ENCODE peak calls at places on chromosomes 12 and 14, in six cellular contexts. R is endothelial cell of umbilical vein, J is A549, W is GM12878, E is HepG2, S is K562. P is an unnamed sample.

GRCh38 chr12:68761901-68762630 is 16.1 kb downstream of the SLC35E3 start:
- DNase-seq in J (no peak), E (no peak), S (no peak), W (no peak), R (no peak), P (no peak)

GRCh38 chr12:2976581-2976996 is 17.4 kb downstream of the TEAD4 start:
- DNase-seq in S (peak; percentile 62), J (no peak), R (no peak), E (no peak), W (no peak), P (no peak)

GRCh38 chr14:53956427-53957201 is at the start of gene BMP4:
- DNase-seq in S (peak; percentile 32), E (peak; percentile 82), R (peak; percentile 86), W (no peak), J (peak; percentile 59), P (no peak)

GRCh38 chr12:63034601-63035000 is 99.7 kb upstream of the PPM1H start:
- DNase-seq in W (no peak), R (no peak), J (no peak), E (no peak), S (no peak), P (no peak)

GRCh38 chr12:57233357-57234232 is 4.1 kb downstream of the SHMT2 start:
- DNase-seq in R (no peak), S (no peak), E (no peak), W (no peak), J (no peak), P (no peak)

GRCh38 chr14:63938198-63939005 is 85.6 kb downstream of the SYNE2 start:
- DNase-seq in E (no peak), R (no peak), W (peak; percentile 56), J (no peak), S (no peak), P (no peak)

GRCh38 chr12:52630104-52630500 is 11.7 kb upstream of the KRT73 start:
- DNase-seq in R (no peak), E (no peak), W (no peak), S (no peak), J (no peak), P (no peak)

GRCh38 chr14:91154851-91155625 is 41.2 kb downstream of the DGLUCY start:
- DNase-seq in W (no peak), R (peak; percentile 88), E (no peak), S (peak; percentile 40), J (peak; percentile 30), P (peak; percentile 61)

GRCh38 chr12:52054231-52054837 is 3.1 kb downstream of the NR4A1 start:
- DNase-seq in J (peak; percentile 68), S (no peak), E (no peak), R (no peak), W (no peak), P (no peak)

GRCh38 chr12:86275356-86275755 is 19.2 kb upstream of the MGAT4C start:
- DNase-seq in R (no peak), S (no peak), W (no peak), E (no peak), J (no peak), P (no peak)

GRCh38 chr12:113935459-113935858 is 30.7 kb downstream of the RBM19 start:
- DNase-seq in S (no peak), E (no peak), W (no peak), J (no peak), R (peak; percentile 68), P (no peak)

GRCh38 chr12:117333331-117334000 is 28.0 kb downstream of the NOS1 start:
- DNase-seq in R (no peak), S (no peak), W (no peak), E (no peak), J (no peak), P (peak; percentile 79)

GRCh38 chr12:122984612-122985358 is 4.3 kb downstream of the ARL6IP4 start:
- DNase-seq in S (no peak), R (no peak), W (no peak), J (no peak), E (peak; percentile 81), P (no peak)

GRCh38 chr12:130762319-130762675 is 46.2 kb upstream of the RIMBP2 start:
- DNase-seq in S (no peak), W (no peak), E (no peak), J (no peak), R (no peak), P (no peak)

GRCh38 chr12:53288322-53288721 is 7.0 kb upstream of the PFDN5 start:
- DNase-seq in S (no peak), E (no peak), W (no peak), R (no peak), J (no peak), P (no peak)

GRCh38 chr14:90551070-90551704 is 154.4 kb downstream of the CALM1 start:
- DNase-seq in S (no peak), J (no peak), W (no peak), R (no peak), E (no peak), P (no peak)

GRCh38 chr14:77303417-77304156 is 17.1 kb downstream of the POMT2 start:
- DNase-seq in S (peak; percentile 22), E (peak; percentile 89), R (peak; percentile 96), J (peak; percentile 93), W (no peak), P (peak; percentile 52)

GRCh38 chr14:81981311-81981675 is 447.6 kb upstream of the SEL1L start:
- DNase-seq in S (no peak), W (no peak), R (no peak), E (no peak), J (no peak), P (no peak)

GRCh38 chr12:5665615-5666014 is 233.7 kb downstream of the NTF3 start:
- DNase-seq in E (no peak), S (no peak), R (no peak), J (no peak), W (no peak), P (no peak)

GRCh38 chr14:101105045-101105444 is 201.5 kb upstream of the RTL1 start:
- DNase-seq in W (no peak), S (no peak), E (no peak), R (no peak), J (no peak), P (no peak)

GRCh38 chr12:52355181-52355580 is 12.1 kb downstream of the KRT85 start:
- DNase-seq in R (no peak), J (no peak), W (no peak), E (no peak), S (no peak), P (no peak)

GRCh38 chr12:52228931-52229330 is 4.1 kb upstream of the KRT7 start:
- DNase-seq in W (no peak), J (no peak), S (no peak), R (no peak), E (no peak), P (no peak)

GRCh38 chr14:77615231-77616132 is 955 bp downstream of the SPTLC2 start:
- DNase-seq in R (peak; percentile 63), W (no peak), J (no peak), S (no peak), E (no peak), P (peak; percentile 53)

GRCh38 chr14:93765970-93766369 is 22.3 kb downstream of the PRIMA1 start:
- DNase-seq in J (no peak), W (no peak), S (no peak), R (no peak), E (no peak), P (no peak)

GRCh38 chr14:93759781-93760307 is 28.4 kb downstream of the PRIMA1 start:
- DNase-seq in R (no peak), J (no peak), W (no peak), S (no peak), E (no peak), P (no peak)

GRCh38 chr14:93765032-93765626 is 23.2 kb downstream of the PRIMA1 start:
- DNase-seq in W (no peak), S (no peak), E (no peak), J (no peak), R (no peak), P (no peak)

GRCh38 chr14:93764211-93764659 is 24.1 kb downstream of the PRIMA1 start:
- DNase-seq in R (no peak), E (no peak), W (no peak), J (no peak), S (no peak), P (no peak)
- TF ChIP-seq MYC in R (no peak), E (no peak), W (no peak), J (no peak), S (no peak), P (no peak)

DNA sequence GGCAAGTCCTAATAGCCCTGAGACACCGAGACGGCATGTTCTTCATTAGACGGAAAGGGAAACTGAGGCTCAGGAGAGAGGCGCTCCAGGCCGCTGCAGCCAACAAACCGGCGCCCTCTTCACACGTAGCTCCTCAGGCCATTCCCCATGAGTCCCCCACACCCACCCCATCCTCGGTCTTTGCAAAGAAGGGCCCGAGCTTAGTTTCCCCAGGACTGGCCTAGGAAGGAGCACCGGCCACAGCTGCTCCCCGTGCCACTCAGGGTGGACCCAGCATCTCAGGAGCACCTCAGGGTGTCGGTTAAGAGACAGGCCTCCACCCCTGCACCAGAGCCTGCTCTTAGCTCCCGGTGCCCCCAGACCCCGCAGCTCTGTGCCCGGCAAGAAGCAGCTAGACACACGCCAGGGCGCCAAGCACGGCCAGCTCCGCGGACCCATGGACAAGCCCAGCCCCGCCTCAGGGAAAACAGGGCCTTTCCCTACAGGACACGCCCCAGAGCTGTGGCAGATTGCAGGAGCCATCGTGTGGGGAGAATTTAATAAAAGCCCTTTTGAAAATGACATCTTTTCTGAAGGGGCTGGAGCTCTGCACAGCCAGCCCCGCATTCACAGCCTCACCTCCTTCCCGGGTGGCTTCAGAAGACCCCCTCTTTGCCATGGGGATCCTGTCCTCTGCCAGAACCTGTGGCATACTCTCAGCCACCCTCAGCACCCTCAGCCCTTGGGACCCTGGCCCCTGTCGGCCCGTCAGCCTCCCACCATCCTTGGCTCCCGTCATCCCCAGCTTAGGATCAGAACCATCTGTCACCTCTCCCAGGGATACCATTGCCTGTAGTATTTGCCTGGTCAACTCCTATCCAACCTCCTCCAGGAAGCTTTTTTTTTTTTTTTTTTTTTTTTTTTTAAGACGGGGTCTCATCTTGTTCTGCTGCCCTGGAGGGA is 59.7 kb downstream of the LGMN start:
- DNase-seq in R (no peak), J (no peak), E (no peak), W (no peak), S (no peak), P (no peak)
- H3K4me3 ChIP-seq in R (no peak overlapping the region), J (no peak overlapping the region), E (no peak overlapping the region), W (no peak overlapping the region), S (no peak overlapping the region), P (no peak overlapping the region)

DNA sequence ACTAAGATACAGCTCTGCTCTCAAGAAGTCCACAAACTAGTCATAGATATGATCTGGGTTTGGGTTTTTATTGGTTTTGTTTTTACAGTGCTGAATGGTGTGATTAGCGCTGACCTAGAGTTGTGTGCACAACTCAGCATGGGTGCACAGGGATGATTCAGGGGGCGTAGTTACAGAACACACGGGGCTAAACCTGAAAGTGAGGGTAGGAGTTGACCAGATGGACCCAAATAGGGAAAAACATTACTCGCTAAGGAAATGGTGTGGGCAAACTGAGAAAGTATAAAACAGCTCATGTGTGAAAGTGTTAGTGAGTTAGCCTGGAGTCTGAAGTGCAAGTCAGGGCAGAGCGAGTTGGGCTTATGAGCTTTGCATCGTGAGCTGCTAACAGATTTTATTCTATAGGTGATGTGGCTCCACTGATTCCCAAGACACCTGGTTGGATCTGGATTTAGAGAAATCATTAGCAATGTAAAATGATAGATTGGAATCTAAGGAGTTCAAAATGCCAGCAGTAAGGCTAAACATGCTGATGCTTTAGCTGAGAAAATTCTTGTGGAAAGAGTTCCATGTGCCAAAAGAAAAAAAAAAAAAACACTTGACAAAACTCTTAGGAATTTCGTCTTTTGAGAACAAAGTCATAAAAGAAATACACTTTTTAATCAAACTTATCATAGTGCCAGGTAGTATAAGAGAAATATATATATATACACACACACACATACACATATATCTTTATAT is 134.9 kb downstream of the SLC5A8 start:
- DNase-seq in J (no peak), W (no peak), S (no peak), R (no peak), E (no peak), P (no peak)
- TF ChIP-seq MYC in J (no peak), W (no peak), S (no peak), R (no peak), E (no peak), P (no peak)

GRCh38 chr14:31421200-31421599 is 850 bp upstream of the HEATR5A start:
- DNase-seq in J (no peak), S (no peak), W (no peak), R (no peak), E (peak; percentile 26), P (no peak)
- H3K4me3 ChIP-seq in J (peak overlapping the region; percentile 95), S (peak overlapping the region; percentile 98), W (peak overlapping the region; percentile 91), R (no peak overlapping the region), E (peak overlapping the region; percentile 73), P (peak overlapping the region; percentile 56)

P was measured in NB4.